ENCODE peak calls at places on chromosomes 5 and 9, in six cellular contexts. M is HCT116, T is GM23338, D is K562, G is Panc1, P is GM12878. Q is an unnamed sample.
A peak's percentile ranks its signal among the peaks of the same experiment; 100 is the strongest.

GRCh38 chr5:134468921-134469400 is 56.5 kb upstream of the JADE2 start:
- DNase-seq in M (no peak), T (no peak), D (no peak), G (no peak), P (no peak), Q (no peak)

GRCh38 chr5:119393746-119394145 is 37.9 kb downstream of the TNFAIP8 start:
- DNase-seq in M (no peak), T (no peak), D (no peak), G (no peak), P (no peak), Q (no peak)

GRCh38 chr5:65103674-65104035 is 334.9 kb downstream of the CWC27 start:
- DNase-seq in M (no peak), T (peak; percentile 29), D (no peak), G (no peak), P (no peak), Q (no peak)

GRCh38 chr5:129003232-129003631 is 37.9 kb downstream of the SLC27A6 start:
- DNase-seq in M (no peak), T (peak; percentile 61), D (no peak), G (no peak), P (no peak), Q (no peak)

GRCh38 chr5:157575096-157575872 is at the start of gene ADAM19:
- DNase-seq in M (no peak), T (peak; percentile 79), D (peak; percentile 68), G (no peak), P (no peak), Q (no peak)

GRCh38 chr9:17219261-17219660 is 84.4 kb downstream of the CNTLN start:
- DNase-seq in M (no peak), T (no peak), D (no peak), G (no peak), P (no peak), Q (no peak)

GRCh38 chr5:154478224-154478565 is at the start of gene HAND1:
- DNase-seq in M (peak; percentile 8), T (peak; percentile 96), D (peak; percentile 57), G (no peak), P (no peak), Q (no peak)

GRCh38 chr5:27083763-27084420 is 45.5 kb upstream of the CDH9 start:
- DNase-seq in M (no peak), T (peak; percentile 64), D (no peak), G (no peak), P (no peak), Q (no peak)

GRCh38 chr9:61674465-61674864 is 484.6 kb downstream of the SPATA31A7 start:
- DNase-seq in M (no peak), T (no peak), D (no peak), G (no peak), P (no peak), Q (no peak)

GRCh38 chr5:150895431-150896428 is 9.1 kb downstream of the ZNF300 start:
- DNase-seq in M (no peak), T (peak; percentile 11), D (no peak), G (no peak), P (no peak), Q (no peak)

GRCh38 chr5:154179846-154180710 is 10.5 kb upstream of the GALNT10 start:
- DNase-seq in M (peak; percentile 40), T (peak; percentile 85), D (peak; percentile 64), G (no peak), P (no peak), Q (no peak)

GRCh38 chr5:9284781-9285307 is 261.0 kb downstream of the SEMA5A start:
- DNase-seq in M (no peak), T (no peak), D (no peak), G (no peak), P (no peak), Q (no peak)

GRCh38 chr5:122458278-122458872 is 146.3 kb downstream of the SNCAIP start:
- DNase-seq in M (peak; percentile 21), T (peak; percentile 72), D (peak; percentile 19), G (no peak), P (no peak), Q (peak; percentile 2)

GRCh38 chr5:171593401-171593800 is 174.0 kb downstream of the FGF18 start:
- DNase-seq in M (no peak), T (no peak), D (no peak), G (no peak), P (no peak), Q (no peak)

GRCh38 chr5:148386041-148386440 is 2.3 kb downstream of the FBXO38 start:
- DNase-seq in M (no peak), T (no peak), D (no peak), G (no peak), P (no peak), Q (no peak)

DNA sequence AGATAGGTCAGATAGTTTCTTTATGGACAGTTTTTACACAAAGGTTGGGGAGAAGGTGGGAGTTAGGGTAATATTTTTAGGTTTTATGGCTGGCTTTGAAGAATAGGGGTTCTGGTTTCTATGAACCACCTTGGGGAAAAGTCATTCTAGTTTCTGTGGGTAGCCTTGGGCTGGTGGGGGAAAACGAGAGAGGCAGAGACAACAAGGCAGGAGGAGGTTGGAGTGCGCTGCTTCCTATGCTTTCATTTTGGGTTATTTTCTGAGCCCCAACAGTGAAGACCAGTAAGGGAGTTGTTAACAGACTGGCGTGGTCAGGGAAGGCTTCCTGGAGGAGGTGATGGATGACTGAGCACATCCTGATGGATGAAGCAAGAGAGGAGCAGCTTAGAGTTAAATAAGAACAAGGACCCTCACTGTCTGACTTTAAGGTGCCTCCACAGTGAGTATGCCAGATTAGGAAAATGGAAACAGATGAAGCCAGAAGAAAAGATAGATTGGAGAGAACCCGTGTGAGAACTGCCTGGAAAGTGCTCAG is 81.9 kb downstream of the PDZD2 start:
- DNase-seq in M (no peak), T (no peak), D (no peak), G (no peak), P (no peak), Q (no peak)
- TF ChIP-seq REST in M (no peak), T (no peak), D (no peak), G (no peak), P (no peak), Q (no peak)

GRCh38 chr5:80255425-80255751 is 460 bp downstream of the SERINC5 start:
- DNase-seq in M (no peak), T (no peak), D (peak; percentile 72), G (no peak), P (no peak), Q (no peak)
- TF ChIP-seq REST in M (no peak), T (no peak), D (no peak), G (no peak), P (no peak), Q (no peak)

GRCh38 chr5:37661227-37661920 is 178.5 kb downstream of the GDNF start:
- DNase-seq in M (no peak), T (no peak), D (no peak), G (no peak), P (no peak), Q (no peak)

GRCh38 chr5:37662789-37663475 is 176.9 kb downstream of the GDNF start:
- DNase-seq in M (no peak), T (no peak), D (no peak), G (no peak), P (no peak), Q (no peak)

GRCh38 chr5:37662362-37662761 is 177.5 kb downstream of the GDNF start:
- DNase-seq in M (no peak), T (no peak), D (no peak), G (no peak), P (no peak), Q (no peak)

GRCh38 chr5:37658440-37658839 is 181.4 kb downstream of the GDNF start:
- DNase-seq in M (no peak), T (no peak), D (no peak), G (no peak), P (no peak), Q (no peak)

DNA sequence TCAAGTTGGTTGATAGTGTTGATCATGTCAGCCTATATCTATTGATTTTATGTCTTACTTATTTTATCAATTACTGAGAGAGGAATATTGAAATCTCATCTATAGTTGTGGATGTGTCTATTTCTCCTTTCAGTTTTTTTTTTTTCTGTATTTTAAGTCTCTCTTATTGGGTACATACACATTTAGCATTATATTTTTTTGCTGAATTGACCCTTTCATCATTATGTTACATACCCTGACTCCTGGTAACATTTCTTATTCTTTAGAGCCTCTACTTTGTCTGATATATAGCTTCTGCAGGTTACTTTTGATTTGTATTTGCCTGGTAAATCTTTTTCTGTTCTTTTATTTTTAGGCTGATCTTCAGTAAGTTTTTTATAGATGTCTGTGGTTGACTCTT is 179.5 kb downstream of the GDNF start:
- DNase-seq in M (no peak), T (no peak), D (no peak), G (no peak), P (no peak), Q (no peak)
- TF ChIP-seq REST in M (no peak), T (no peak), D (no peak), G (no peak), P (no peak), Q (no peak)

GRCh38 chr9:121718501-121718900 is 67.1 kb downstream of the DAB2IP start:
- DNase-seq in M (no peak), T (peak; percentile 47), D (no peak), G (no peak), P (no peak), Q (no peak)

GRCh38 chr9:121720311-121720991 is 69.0 kb downstream of the DAB2IP start:
- DNase-seq in M (no peak), T (no peak), D (no peak), G (no peak), P (no peak), Q (no peak)

GRCh38 chr9:121721770-121722169 is 70.3 kb downstream of the DAB2IP start:
- DNase-seq in M (no peak), T (no peak), D (no peak), G (no peak), P (no peak), Q (no peak)

GRCh38 chr9:121718063-121718462 is 66.6 kb downstream of the DAB2IP start:
- DNase-seq in M (no peak), T (no peak), D (no peak), G (no peak), P (no peak), Q (no peak)

DNA sequence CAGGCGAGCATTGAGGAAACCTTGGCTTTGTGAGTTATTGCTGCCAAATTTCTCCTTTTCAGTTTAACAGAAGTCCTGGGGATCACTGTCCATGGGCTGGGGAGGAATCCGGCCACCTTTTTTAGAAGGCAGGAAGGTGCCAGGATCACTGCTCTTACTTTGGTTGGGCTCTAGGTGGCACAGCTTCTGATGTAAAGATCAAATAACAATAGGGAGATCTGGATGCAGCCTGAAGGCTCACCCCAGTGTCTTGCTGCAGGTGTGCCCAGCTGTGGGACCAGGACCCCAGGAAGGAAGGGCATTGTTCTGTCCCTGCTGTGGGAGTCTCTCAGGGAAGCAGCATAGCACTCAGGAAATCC is 69.5 kb downstream of the DAB2IP start:
- DNase-seq in M (no peak), T (peak; percentile 56), D (no peak), G (no peak), P (no peak), Q (no peak)
- TF ChIP-seq REST in M (no peak), T (no peak), D (no peak), G (no peak), P (no peak), Q (no peak)

DNA sequence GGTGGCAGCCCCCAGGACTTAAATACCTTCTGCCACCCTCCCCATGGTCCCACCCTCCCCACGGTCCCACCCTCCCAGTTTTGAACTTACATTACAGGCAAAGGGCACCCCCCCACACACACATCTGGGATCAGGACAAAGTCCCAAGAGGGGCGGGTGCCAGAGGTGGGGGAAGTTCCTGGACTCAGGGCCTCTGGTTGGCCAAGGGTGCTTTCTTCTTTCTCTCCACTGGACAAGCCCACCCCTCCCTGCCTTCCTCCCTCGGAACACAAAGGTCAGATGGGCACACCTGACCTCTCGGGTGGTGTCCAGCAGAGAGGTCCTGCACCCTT is 19.1 kb upstream of the RALGDS start:
- DNase-seq in M (no peak), T (no peak), D (no peak), G (no peak), P (no peak), Q (no peak)
- TF ChIP-seq REST in M (no peak), T (no peak), D (no peak), G (no peak), P (no peak), Q (no peak)

GRCh38 chr9:115522928-115523327 is 405.0 kb upstream of the TNC start:
- DNase-seq in M (no peak), T (no peak), D (no peak), G (no peak), P (no peak), Q (no peak)
- TF ChIP-seq REST in M (no peak), T (no peak), D (no peak), G (no peak), P (no peak), Q (no peak)

Q was measured in HL-60.